ENCODE peak calls at places on chromosomes 4 and X, in four cellular contexts. K is B cell, A is NB4, F is foreskin fibroblast. C is an unnamed sample.

GRCh38 chr4:31411606-31412005 is 691.4 kb downstream of the PCDH7 start:
- DNase-seq in K (no peak), A (no peak), F (no peak), C (no peak)

GRCh38 chrX:126552313-126553022 is at the start of gene DCAF12L1:
- DNase-seq in K (no peak), A (no peak), F (no peak), C (no peak)

GRCh38 chrX:1011632-1012283 is 200.7 kb downstream of the CRLF2 start:
- DNase-seq in K (no peak), A (peak; percentile 3), F (no peak), C (no peak)

GRCh38 chr4:41145571-41146078 is 68.7 kb downstream of the APBB2 start:
- DNase-seq in K (no peak), A (no peak), F (peak; percentile 66), C (no peak)

GRCh38 chr4:1356181-1356998 is 9.4 kb downstream of the UVSSA start:
- DNase-seq in K (peak; percentile 65), A (peak; percentile 77), F (peak; percentile 83), C (peak; percentile 77)

GRCh38 chrX:72046447-72046846 is 85.3 kb downstream of the RTL5 start:
- DNase-seq in K (no peak), A (no peak), F (no peak), C (no peak)

GRCh38 chr4:83556006-83556712 is 20.3 kb downstream of the GPAT3 start:
- DNase-seq in K (no peak), A (peak; percentile 38), F (no peak), C (no peak)

GRCh38 chr4:38105475-38105874 is 145.3 kb downstream of the PTTG2 start:
- DNase-seq in K (no peak), A (no peak), F (no peak), C (no peak)

GRCh38 chrX:149948001-149948400 is 9.7 kb upstream of the EOLA2 start:
- DNase-seq in K (no peak), A (no peak), F (no peak), C (no peak)

GRCh38 chrX:63747331-63747730 is 37.7 kb downstream of the ARHGEF9 start:
- DNase-seq in K (no peak), A (no peak), F (peak; percentile 70), C (no peak)

GRCh38 chr4:184732126-184732525 is 1.8 kb downstream of the CENPU start:
- DNase-seq in K (no peak), A (no peak), F (peak; percentile 30), C (no peak)

GRCh38 chr4:56238251-56238650 is 149.0 kb downstream of the AASDH start:
- DNase-seq in K (no peak), A (no peak), F (no peak), C (no peak)

GRCh38 chrX:132909643-132910042 is 48.8 kb downstream of the HS6ST2 start:
- DNase-seq in K (no peak), A (peak; percentile 3), F (peak; percentile 3), C (no peak)

GRCh38 chr4:188127157-188127874 is 11.9 kb upstream of the TRIML1 start:
- DNase-seq in K (no peak), A (no peak), F (peak; percentile 54), C (no peak)

GRCh38 chr4:2432004-2432403 is 13.2 kb downstream of the CFAP99 start:
- DNase-seq in K (no peak), A (no peak), F (no peak), C (no peak)

GRCh38 chr4:106362426-106362825 is 6.2 kb downstream of the GIMD1 start:
- DNase-seq in K (no peak), A (no peak), F (no peak), C (no peak)

GRCh38 chr4:19776929-19777328 is 474.8 kb upstream of the SLIT2 start:
- DNase-seq in K (no peak), A (no peak), F (peak; percentile 41), C (no peak)

GRCh38 chr4:185305979-185306442 is 89.7 kb downstream of the LRP2BP start:
- DNase-seq in K (no peak), A (no peak), F (peak; percentile 95), C (no peak)

GRCh38 chr4:145936142-145937020 is 2.2 kb downstream of the ZNF827 start:
- DNase-seq in K (peak; percentile 80), A (peak; percentile 8), F (peak; percentile 85), C (peak; percentile 81)

GRCh38 chrX:103913356-103914020 is 48.9 kb upstream of the TMSB15B start:
- DNase-seq in K (no peak), A (no peak), F (peak; percentile 36), C (no peak)

GRCh38 chr4:126318376-126318775 is 1003.6 kb downstream of the FAT4 start:
- DNase-seq in K (no peak), A (no peak), F (no peak), C (no peak)

GRCh38 chrX:49761481-49761880 is 65.7 kb upstream of the PAGE1 start:
- DNase-seq in K (peak; percentile 9), A (peak; percentile 23), F (peak; percentile 1), C (peak; percentile 10)

DNA sequence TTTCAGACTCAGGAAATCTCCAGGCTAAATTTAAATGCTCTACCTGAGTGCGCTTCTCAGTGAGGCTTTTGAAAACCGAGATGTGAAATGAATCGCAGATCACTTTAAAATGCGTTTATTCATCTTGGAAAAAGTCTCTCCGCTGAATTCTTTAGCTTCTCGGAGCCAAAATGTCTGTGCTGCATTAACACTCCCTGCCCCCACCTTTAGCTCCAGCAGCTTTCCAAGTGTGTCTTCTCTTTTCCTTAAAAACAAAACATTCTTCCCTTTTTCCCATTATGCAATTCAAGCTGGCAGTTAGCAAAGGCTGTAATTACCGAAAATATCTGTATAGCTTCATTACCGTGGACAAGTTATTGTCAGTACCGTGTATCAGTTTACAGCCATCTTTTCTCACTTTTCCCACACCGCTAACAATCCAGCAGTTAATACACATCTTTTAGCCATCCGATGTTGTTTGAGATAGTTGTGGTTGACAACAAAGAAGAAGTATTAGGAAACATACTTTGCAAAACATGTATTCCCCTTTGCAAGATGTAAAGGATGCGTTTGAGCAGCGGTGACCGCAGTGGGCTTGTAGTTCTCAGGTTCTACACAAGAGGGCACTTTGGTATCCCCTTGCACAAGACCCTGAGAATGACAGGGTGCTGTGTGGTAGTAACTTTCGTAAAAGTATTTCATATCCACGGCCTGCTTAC is 136.1 kb upstream of the STX18 start:
- DNase-seq in K (no peak), A (peak; percentile 75), F (peak; percentile 66), C (no peak)
- TF ChIP-seq CTCF in K (no peak), A (peak; percentile 98), F (peak; percentile 83), C (no peak)

DNA sequence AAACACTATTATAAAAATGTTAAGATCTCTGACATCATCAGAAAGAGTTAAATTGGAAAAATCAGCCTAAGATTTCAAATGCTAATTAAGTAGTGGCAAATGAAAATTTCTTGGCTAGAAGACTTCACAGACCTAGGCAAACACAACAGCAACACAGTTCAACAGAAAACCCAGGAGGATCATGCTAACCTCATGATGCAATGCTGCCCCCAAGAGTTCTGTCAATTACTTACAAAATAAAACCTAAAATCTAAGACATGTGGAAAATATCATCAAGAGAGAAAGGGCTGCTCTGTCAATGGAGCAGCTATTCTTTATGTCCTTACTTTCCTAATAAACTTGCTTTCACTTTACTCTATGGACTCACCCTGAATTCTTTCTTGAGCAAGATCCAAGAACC is 21.0 kb downstream of the S100G start:
- DNase-seq in K (no peak), A (peak; percentile 61), F (peak; percentile 70), C (peak; percentile 35)
- TF ChIP-seq CTCF in K (no peak), A (peak; percentile 17), F (peak; percentile 9), C (no peak)

GRCh38 chr4:63717384-63717783 is 691.9 kb downstream of the TECRL start:
- DNase-seq in K (no peak), A (peak; percentile 34), F (no peak), C (no peak)
- TF ChIP-seq CTCF in K (no peak), A (peak; percentile 23), F (no peak), C (no peak)

GRCh38 chrX:10444204-10444603 is 176.2 kb downstream of the MID1 start:
- DNase-seq in K (no peak), A (no peak), F (no peak), C (no peak)
- TF ChIP-seq CTCF in K (no peak), A (no peak), F (no peak), C (no peak)

DNA sequence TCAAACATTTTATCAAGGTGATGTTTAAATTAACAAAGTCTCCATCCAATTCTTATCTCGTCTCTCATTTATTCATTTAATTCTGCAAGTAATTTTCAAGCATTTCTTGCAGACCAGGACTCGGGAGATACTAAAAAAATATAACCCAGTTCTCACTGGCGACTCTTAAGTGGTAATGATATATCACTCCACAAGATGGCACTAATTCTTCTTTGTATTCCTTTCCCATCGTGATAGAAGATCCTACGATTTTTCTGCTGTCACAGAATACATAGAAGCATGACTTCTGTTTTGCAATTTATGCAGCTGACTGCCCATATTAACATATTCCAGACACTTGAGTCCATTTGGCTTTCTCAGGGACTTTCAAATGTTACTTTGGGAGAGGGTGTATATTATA is 64.0 kb upstream of the FGF13 start:
- DNase-seq in K (peak; percentile 5), A (peak; percentile 23), F (peak; percentile 24), C (peak; percentile 18)
- TF ChIP-seq CTCF in K (peak; percentile 35), A (peak; percentile 15), F (peak; percentile 29), C (no peak)

DNA sequence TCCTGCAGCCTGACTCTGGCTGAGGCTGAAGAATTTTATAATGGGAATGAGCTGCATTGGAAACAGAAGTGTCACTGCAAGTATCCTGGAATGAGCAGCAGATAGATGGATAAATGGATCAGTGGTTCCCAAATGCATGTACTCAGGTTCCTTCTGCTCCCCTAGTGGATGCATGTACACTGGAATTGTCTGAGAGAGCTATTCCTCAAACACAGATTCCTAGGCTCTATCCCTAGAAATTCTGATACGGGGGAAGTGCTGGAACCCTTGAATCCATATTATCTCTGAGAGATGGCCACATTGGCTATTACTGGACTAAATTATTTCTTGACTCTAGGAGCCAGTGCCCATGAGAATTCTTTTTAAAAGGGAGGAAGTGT is 64.8 kb downstream of the TMEM131L start:
- DNase-seq in K (no peak), A (no peak), F (no peak), C (no peak)
- TF ChIP-seq CTCF in K (no peak), A (no peak), F (peak; percentile 15), C (no peak)